ENCODE peak calls at places on chromosome 20, in six cellular contexts. One of them, this sample, is unnamed.

GRCh38 chr20:58751956-58752355 is 59.4 kb downstream of the NPEPL1 start:
- DNase-seq in EH: no peak
- DNase-seq in activated CD4-positive, alpha-beta T cell treated with anti-CD3 and anti-CD28 coated beads for 48 hours: no peak
- DNase-seq in cardiac muscle cell: no peak
- DNase-seq in A549: no peak
- DNase-seq in psoas muscle: no peak
- DNase-seq in this sample: no peak

GRCh38 chr20:4607287-4607713 is 114.4 kb upstream of the PRND start:
- DNase-seq in A549: peak; percentile 75
- DNase-seq in EH: peak; percentile 75
- DNase-seq in cardiac muscle cell: peak; percentile 78
- DNase-seq in activated CD4-positive, alpha-beta T cell treated with anti-CD3 and anti-CD28 coated beads for 48 hours: peak; percentile 61
- DNase-seq in psoas muscle: no peak
- DNase-seq in this sample: peak; percentile 52

GRCh38 chr20:14829897-14830296 is 492.5 kb upstream of the FLRT3 start:
- DNase-seq in EH: no peak
- DNase-seq in cardiac muscle cell: no peak
- DNase-seq in A549: no peak
- DNase-seq in activated CD4-positive, alpha-beta T cell treated with anti-CD3 and anti-CD28 coated beads for 48 hours: no peak
- DNase-seq in psoas muscle: no peak
- DNase-seq in this sample: no peak

GRCh38 chr20:39289316-39289715 is 327.2 kb downstream of the DHX35 start:
- DNase-seq in EH: no peak
- DNase-seq in activated CD4-positive, alpha-beta T cell treated with anti-CD3 and anti-CD28 coated beads for 48 hours: no peak
- DNase-seq in A549: peak; percentile 7
- DNase-seq in cardiac muscle cell: peak; percentile 9
- DNase-seq in psoas muscle: no peak
- DNase-seq in this sample: no peak

GRCh38 chr20:57259179-57260021 is 7.0 kb downstream of the BMP7 start:
- DNase-seq in psoas muscle: no peak
- DNase-seq in A549: no peak
- DNase-seq in cardiac muscle cell: no peak
- DNase-seq in EH: no peak
- DNase-seq in activated CD4-positive, alpha-beta T cell treated with anti-CD3 and anti-CD28 coated beads for 48 hours: no peak
- DNase-seq in this sample: no peak

GRCh38 chr20:47854687-47855212 is 69.5 kb upstream of the SULF2 start:
- DNase-seq in A549: peak; percentile 65
- DNase-seq in EH: peak; percentile 65
- DNase-seq in activated CD4-positive, alpha-beta T cell treated with anti-CD3 and anti-CD28 coated beads for 48 hours: no peak
- DNase-seq in cardiac muscle cell: peak; percentile 16
- DNase-seq in psoas muscle: no peak
- DNase-seq in this sample: no peak

GRCh38 chr20:8640461-8640860 is 428.4 kb upstream of the PLCB4 start:
- DNase-seq in EH: peak; percentile 62
- DNase-seq in cardiac muscle cell: no peak
- DNase-seq in psoas muscle: no peak
- DNase-seq in A549: no peak
- DNase-seq in activated CD4-positive, alpha-beta T cell treated with anti-CD3 and anti-CD28 coated beads for 48 hours: no peak
- DNase-seq in this sample: no peak

GRCh38 chr20:1505361-1505760 is 14.1 kb upstream of the SIRPB2 start:
- DNase-seq in cardiac muscle cell: no peak
- DNase-seq in EH: peak; percentile 36
- DNase-seq in psoas muscle: no peak
- DNase-seq in A549: peak; percentile 14
- DNase-seq in activated CD4-positive, alpha-beta T cell treated with anti-CD3 and anti-CD28 coated beads for 48 hours: no peak
- DNase-seq in this sample: no peak

GRCh38 chr20:1507276-1507675 is 16.1 kb upstream of the SIRPB2 start:
- DNase-seq in activated CD4-positive, alpha-beta T cell treated with anti-CD3 and anti-CD28 coated beads for 48 hours: no peak
- DNase-seq in psoas muscle: no peak
- DNase-seq in EH: no peak
- DNase-seq in cardiac muscle cell: no peak
- DNase-seq in A549: no peak
- DNase-seq in this sample: no peak

GRCh38 chr20:22582386-22582959 is 1.9 kb downstream of the FOXA2 start:
- DNase-seq in EH: no peak
- DNase-seq in psoas muscle: no peak
- DNase-seq in activated CD4-positive, alpha-beta T cell treated with anti-CD3 and anti-CD28 coated beads for 48 hours: no peak
- DNase-seq in cardiac muscle cell: no peak
- DNase-seq in A549: no peak
- DNase-seq in this sample: no peak

GRCh38 chr20:23938118-23938438 is 50.5 kb downstream of the GGTLC1 start:
- DNase-seq in activated CD4-positive, alpha-beta T cell treated with anti-CD3 and anti-CD28 coated beads for 48 hours: no peak
- DNase-seq in EH: no peak
- DNase-seq in psoas muscle: no peak
- DNase-seq in A549: no peak
- DNase-seq in cardiac muscle cell: no peak
- DNase-seq in this sample: no peak

GRCh38 chr20:39108746-39109145 is 146.6 kb downstream of the DHX35 start:
- DNase-seq in EH: peak; percentile 52
- DNase-seq in activated CD4-positive, alpha-beta T cell treated with anti-CD3 and anti-CD28 coated beads for 48 hours: no peak
- DNase-seq in A549: peak; percentile 17
- DNase-seq in cardiac muscle cell: no peak
- DNase-seq in psoas muscle: no peak
- DNase-seq in this sample: no peak

GRCh38 chr20:13684566-13685222 is 46.0 kb upstream of the TASP1 start:
- DNase-seq in psoas muscle: no peak
- DNase-seq in cardiac muscle cell: no peak
- DNase-seq in activated CD4-positive, alpha-beta T cell treated with anti-CD3 and anti-CD28 coated beads for 48 hours: no peak
- DNase-seq in A549: no peak
- DNase-seq in EH: no peak
- DNase-seq in this sample: no peak

GRCh38 chr20:9460518-9460917 is 53.9 kb upstream of the LAMP5 start:
- DNase-seq in psoas muscle: no peak
- DNase-seq in A549: peak; percentile 21
- DNase-seq in cardiac muscle cell: no peak
- DNase-seq in activated CD4-positive, alpha-beta T cell treated with anti-CD3 and anti-CD28 coated beads for 48 hours: no peak
- DNase-seq in EH: peak; percentile 74
- DNase-seq in this sample: no peak

GRCh38 chr20:36467076-36467999 is 74.0 kb upstream of the MYL9 start:
- DNase-seq in psoas muscle: peak; percentile 58
- DNase-seq in A549: peak; percentile 65
- DNase-seq in EH: peak; percentile 52
- DNase-seq in activated CD4-positive, alpha-beta T cell treated with anti-CD3 and anti-CD28 coated beads for 48 hours: peak; percentile 51
- DNase-seq in cardiac muscle cell: no peak
- DNase-seq in this sample: peak; percentile 70

GRCh38 chr20:10540636-10541493 is 105.8 kb downstream of the SLX4IP start:
- DNase-seq in EH: peak; percentile 92
- DNase-seq in cardiac muscle cell: no peak
- DNase-seq in A549: peak; percentile 86
- DNase-seq in psoas muscle: no peak
- DNase-seq in activated CD4-positive, alpha-beta T cell treated with anti-CD3 and anti-CD28 coated beads for 48 hours: no peak
- DNase-seq in this sample: no peak

GRCh38 chr20:20548527-20549266 is 163.7 kb downstream of the RALGAPA2 start:
- DNase-seq in EH: no peak
- DNase-seq in cardiac muscle cell: no peak
- DNase-seq in psoas muscle: no peak
- DNase-seq in activated CD4-positive, alpha-beta T cell treated with anti-CD3 and anti-CD28 coated beads for 48 hours: no peak
- DNase-seq in A549: no peak
- DNase-seq in this sample: no peak

GRCh38 chr20:58153121-58153520 is 75.3 kb downstream of the ANKRD60 start:
- DNase-seq in cardiac muscle cell: no peak
- DNase-seq in A549: no peak
- DNase-seq in activated CD4-positive, alpha-beta T cell treated with anti-CD3 and anti-CD28 coated beads for 48 hours: no peak
- DNase-seq in psoas muscle: no peak
- DNase-seq in EH: no peak
- DNase-seq in this sample: no peak

GRCh38 chr20:10639051-10639761 is 34.6 kb downstream of the JAG1 start:
- DNase-seq in EH: peak; percentile 27
- DNase-seq in A549: no peak
- DNase-seq in psoas muscle: no peak
- DNase-seq in activated CD4-positive, alpha-beta T cell treated with anti-CD3 and anti-CD28 coated beads for 48 hours: no peak
- DNase-seq in cardiac muscle cell: no peak
- DNase-seq in this sample: no peak

GRCh38 chr20:16701296-16701695 is 28.5 kb upstream of the SNRPB2 start:
- DNase-seq in EH: peak; percentile 23
- DNase-seq in cardiac muscle cell: peak; percentile 6
- DNase-seq in A549: peak; percentile 33
- DNase-seq in activated CD4-positive, alpha-beta T cell treated with anti-CD3 and anti-CD28 coated beads for 48 hours: peak; percentile 29
- DNase-seq in psoas muscle: no peak
- DNase-seq in this sample: peak; percentile 1

GRCh38 chr20:64080013-64080812 is at the start of gene OPRL1:
- DNase-seq in A549: no peak
- DNase-seq in activated CD4-positive, alpha-beta T cell treated with anti-CD3 and anti-CD28 coated beads for 48 hours: peak; percentile 40
- DNase-seq in EH: no peak
- DNase-seq in cardiac muscle cell: no peak
- DNase-seq in psoas muscle: no peak
- DNase-seq in this sample: no peak

GRCh38 chr20:33846291-33846916 is 35.3 kb downstream of the CHMP4B start:
- DNase-seq in EH: peak; percentile 29
- DNase-seq in psoas muscle: no peak
- DNase-seq in A549: no peak
- DNase-seq in activated CD4-positive, alpha-beta T cell treated with anti-CD3 and anti-CD28 coated beads for 48 hours: no peak
- DNase-seq in cardiac muscle cell: no peak
- DNase-seq in this sample: no peak

GRCh38 chr20:43937586-43937985 is 22.9 kb downstream of the TOX2 start:
- DNase-seq in activated CD4-positive, alpha-beta T cell treated with anti-CD3 and anti-CD28 coated beads for 48 hours: no peak
- DNase-seq in A549: no peak
- DNase-seq in cardiac muscle cell: no peak
- DNase-seq in EH: peak; percentile 62
- DNase-seq in psoas muscle: no peak
- DNase-seq in this sample: no peak

GRCh38 chr20:57244627-57245214 is 21.7 kb downstream of the BMP7 start:
- DNase-seq in EH: no peak
- DNase-seq in psoas muscle: no peak
- DNase-seq in activated CD4-positive, alpha-beta T cell treated with anti-CD3 and anti-CD28 coated beads for 48 hours: no peak
- DNase-seq in cardiac muscle cell: no peak
- DNase-seq in A549: no peak
- DNase-seq in this sample: peak; percentile 77

GRCh38 chr20:40630723-40631631 is 58.1 kb downstream of the MAFB start:
- DNase-seq in EH: no peak
- DNase-seq in A549: no peak
- DNase-seq in cardiac muscle cell: no peak
- DNase-seq in activated CD4-positive, alpha-beta T cell treated with anti-CD3 and anti-CD28 coated beads for 48 hours: no peak
- DNase-seq in psoas muscle: no peak
- DNase-seq in this sample: no peak

GRCh38 chr20:21243811-21244210 is 59.3 kb upstream of the XRN2 start:
- DNase-seq in cardiac muscle cell: no peak
- DNase-seq in EH: no peak
- DNase-seq in activated CD4-positive, alpha-beta T cell treated with anti-CD3 and anti-CD28 coated beads for 48 hours: no peak
- DNase-seq in A549: no peak
- DNase-seq in psoas muscle: no peak
- DNase-seq in this sample: no peak

GRCh38 chr20:10555865-10556308 is 117.9 kb downstream of the JAG1 start:
- DNase-seq in activated CD4-positive, alpha-beta T cell treated with anti-CD3 and anti-CD28 coated beads for 48 hours: no peak
- DNase-seq in psoas muscle: no peak
- DNase-seq in EH: peak; percentile 94
- DNase-seq in cardiac muscle cell: no peak
- DNase-seq in A549: peak; percentile 66
- DNase-seq in this sample: no peak

GRCh38 chr20:59560588-59561227 is 43.6 kb upstream of the PHACTR3 start:
- DNase-seq in EH: peak; percentile 28
- DNase-seq in A549: peak; percentile 35
- DNase-seq in psoas muscle: no peak
- DNase-seq in activated CD4-positive, alpha-beta T cell treated with anti-CD3 and anti-CD28 coated beads for 48 hours: no peak
- DNase-seq in cardiac muscle cell: no peak
- DNase-seq in this sample: no peak

GRCh38 chr20:34938466-34939163 is 17.0 kb downstream of the GSS start:
- DNase-seq in EH: no peak
- DNase-seq in psoas muscle: peak; percentile 60
- DNase-seq in cardiac muscle cell: no peak
- DNase-seq in A549: no peak
- DNase-seq in activated CD4-positive, alpha-beta T cell treated with anti-CD3 and anti-CD28 coated beads for 48 hours: no peak
- DNase-seq in this sample: peak; percentile 18

GRCh38 chr20:25508083-25508770 is 77.1 kb downstream of the NINL start:
- DNase-seq in EH: peak; percentile 89
- DNase-seq in activated CD4-positive, alpha-beta T cell treated with anti-CD3 and anti-CD28 coated beads for 48 hours: no peak
- DNase-seq in psoas muscle: no peak
- DNase-seq in A549: peak; percentile 90
- DNase-seq in cardiac muscle cell: no peak
- DNase-seq in this sample: peak; percentile 57

GRCh38 chr20:62861732-62862336 is at the start of gene TCFL5:
- DNase-seq in activated CD4-positive, alpha-beta T cell treated with anti-CD3 and anti-CD28 coated beads for 48 hours: peak; percentile 94
- DNase-seq in A549: peak; percentile 90
- DNase-seq in psoas muscle: peak; percentile 89
- DNase-seq in EH: peak; percentile 81
- DNase-seq in cardiac muscle cell: peak; percentile 88
- DNase-seq in this sample: peak; percentile 79

GRCh38 chr20:3716195-3716834 is 3.9 kb upstream of the SIGLEC1 start:
- DNase-seq in EH: peak; percentile 60
- DNase-seq in cardiac muscle cell: peak; percentile 64
- DNase-seq in psoas muscle: no peak
- DNase-seq in activated CD4-positive, alpha-beta T cell treated with anti-CD3 and anti-CD28 coated beads for 48 hours: peak; percentile 40
- DNase-seq in A549: peak; percentile 73
- DNase-seq in this sample: peak; percentile 58

GRCh38 chr20:36303020-36303595 is 3.0 kb upstream of the DLGAP4 start:
- DNase-seq in cardiac muscle cell: no peak
- DNase-seq in psoas muscle: no peak
- DNase-seq in EH: no peak
- DNase-seq in A549: no peak
- DNase-seq in activated CD4-positive, alpha-beta T cell treated with anti-CD3 and anti-CD28 coated beads for 48 hours: no peak
- DNase-seq in this sample: no peak